ENCODE peak calls at places on chromosomes 3 and 15, in seven cellular contexts. C, I, F, B, R, V and P are unnamed samples.

GRCh38 chr3:10594915-10595314 is 89.5 kb upstream of the ATP2B2 start:
- DNase-seq in C (no peak), I (peak; percentile 2), F (no peak), B (peak; percentile 28), R (no peak), V (peak; percentile 57), P (peak; percentile 4)

GRCh38 chr3:51706788-51707731 is at the start of gene GRM2:
- DNase-seq in C (peak; percentile 88), I (peak; percentile 13), F (no peak), B (peak; percentile 43), R (no peak), V (no peak), P (peak; percentile 61)

GRCh38 chr3:125480656-125481374 is 39.2 kb downstream of the SNX4 start:
- DNase-seq in C (no peak), I (no peak), F (no peak), B (peak; percentile 69), R (no peak), V (no peak), P (peak; percentile 83)

GRCh38 chr15:26864664-26865191 is 2.1 kb upstream of the GABRA5 start:
- DNase-seq in C (no peak), I (no peak), F (no peak), B (peak; percentile 13), R (no peak), V (no peak), P (peak; percentile 8)

GRCh38 chr15:93017521-93017920 is 71.5 kb downstream of the RGMA start:
- DNase-seq in C (no peak), I (no peak), F (no peak), B (no peak), R (no peak), V (no peak), P (no peak)

GRCh38 chr3:120855665-120856437 is 52.2 kb upstream of the STXBP5L start:
- DNase-seq in C (no peak), I (no peak), F (no peak), B (peak; percentile 74), R (no peak), V (no peak), P (peak; percentile 44)

GRCh38 chr3:79461129-79461792 is 306.5 kb downstream of the ROBO1 start:
- DNase-seq in C (no peak), I (no peak), F (no peak), B (no peak), R (no peak), V (no peak), P (no peak)

GRCh38 chr15:66105286-66105984 is 148.1 kb downstream of the MEGF11 start:
- DNase-seq in C (peak; percentile 19), I (no peak), F (no peak), B (no peak), R (no peak), V (no peak), P (no peak)

GRCh38 chr3:149042766-149043386 is 43.5 kb downstream of the HLTF start:
- DNase-seq in C (no peak), I (no peak), F (no peak), B (peak; percentile 65), R (no peak), V (peak; percentile 47), P (peak; percentile 35)

GRCh38 chr3:108312656-108313055 is 16.3 kb downstream of the HHLA2 start:
- DNase-seq in C (no peak), I (no peak), F (no peak), B (peak; percentile 23), R (no peak), V (no peak), P (peak; percentile 20)

GRCh38 chr3:151584603-151585002 is 123.7 kb upstream of the IGSF10 start:
- DNase-seq in C (no peak), I (no peak), F (no peak), B (no peak), R (no peak), V (peak; percentile 6), P (no peak)

GRCh38 chr3:10758304-10759037 is 57.6 kb upstream of the SLC6A11 start:
- DNase-seq in C (no peak), I (peak; percentile 19), F (peak; percentile 38), B (peak; percentile 44), R (peak; percentile 19), V (peak; percentile 77), P (peak; percentile 18)